ENCODE peak calls at places on chromosomes 3 and 15, in four cellular contexts. B is endothelial cell, N is bronchial epithelial cell, Q is HCT116. M is an unnamed sample.

GRCh38 chr3:197891-198491 is 1.4 kb downstream of the CHL1 start:
- DNase-seq in B (no peak), N (no peak), Q (no peak), M (no peak)

GRCh38 chr3:106120334-106120733 is 251.5 kb upstream of the CBLB start:
- DNase-seq in B (no peak), N (peak; percentile 58), Q (no peak), M (no peak)

GRCh38 chr3:196274585-196274984 is 12.9 kb downstream of the PCYT1A start:
- DNase-seq in B (no peak), N (peak; percentile 28), Q (no peak), M (peak; percentile 43)

GRCh38 chr15:101172421-101173097 is 79.3 kb downstream of the CHSY1 start:
- DNase-seq in B (no peak), N (no peak), Q (no peak), M (no peak)

GRCh38 chr3:32506466-32506865 is 3.8 kb upstream of the CMTM6 start:
- DNase-seq in B (no peak), N (no peak), Q (no peak), M (no peak)

GRCh38 chr3:120470870-120471269 is 20.1 kb upstream of the FSTL1 start:
- DNase-seq in B (no peak), N (peak; percentile 18), Q (no peak), M (no peak)

GRCh38 chr15:100794008-100794407 is 85.6 kb upstream of the ALDH1A3 start:
- DNase-seq in B (no peak), N (no peak), Q (no peak), M (no peak)

GRCh38 chr3:116057403-116058006 is 387.8 kb downstream of the LSAMP start:
- DNase-seq in B (no peak), N (no peak), Q (no peak), M (no peak)

GRCh38 chr3:117355566-117355965 is 646.0 kb downstream of the TUSC7 start:
- DNase-seq in B (peak; percentile 28), N (peak; percentile 14), Q (no peak), M (no peak)

GRCh38 chr3:67610458-67610857 is 44.0 kb downstream of the SUCLG2 start:
- DNase-seq in B (no peak), N (peak; percentile 73), Q (no peak), M (no peak)

GRCh38 chr3:127686512-127686894 is 13.8 kb downstream of the ABTB1 start:
- DNase-seq in B (no peak), N (no peak), Q (no peak), M (no peak)

GRCh38 chr15:69525543-69525942 is 72.9 kb downstream of the RPLP1 start:
- DNase-seq in B (no peak), N (no peak), Q (no peak), M (no peak)

GRCh38 chr3:183306798-183307671 is 54.0 kb downstream of the B3GNT5 start:
- DNase-seq in B (no peak), N (peak; percentile 81), Q (no peak), M (peak; percentile 23)

GRCh38 chr3:5330152-5330810 is 142.8 kb downstream of the EDEM1 start:
- DNase-seq in B (no peak), N (peak; percentile 97), Q (peak; percentile 82), M (no peak)

GRCh38 chr3:70703305-70704102 is 391.1 kb upstream of the MDFIC2 start:
- DNase-seq in B (no peak), N (peak; percentile 95), Q (no peak), M (no peak)

GRCh38 chr3:62161306-62161705 is 212.0 kb downstream of the FEZF2 start:
- DNase-seq in B (no peak), N (no peak), Q (no peak), M (no peak)

GRCh38 chr3:65146149-65146548 is 458.3 kb upstream of the ADAMTS9 start:
- DNase-seq in B (no peak), N (peak; percentile 87), Q (no peak), M (no peak)

GRCh38 chr15:81027200-81027599 is 26.5 kb downstream of the TLNRD1 start:
- DNase-seq in B (no peak), N (no peak), Q (no peak), M (no peak)

GRCh38 chr3:94159062-94159726 is 96.3 kb downstream of the NSUN3 start:
- DNase-seq in B (no peak), N (peak; percentile 81), Q (no peak), M (no peak)

GRCh38 chr15:79858469-79858868 is 38.3 kb downstream of the MTHFS start:
- DNase-seq in B (no peak), N (no peak), Q (no peak), M (no peak)

GRCh38 chr15:79849789-79850188 is 47.0 kb downstream of the MTHFS start:
- DNase-seq in B (peak; percentile 58), N (peak; percentile 22), Q (no peak), M (no peak)

DNA sequence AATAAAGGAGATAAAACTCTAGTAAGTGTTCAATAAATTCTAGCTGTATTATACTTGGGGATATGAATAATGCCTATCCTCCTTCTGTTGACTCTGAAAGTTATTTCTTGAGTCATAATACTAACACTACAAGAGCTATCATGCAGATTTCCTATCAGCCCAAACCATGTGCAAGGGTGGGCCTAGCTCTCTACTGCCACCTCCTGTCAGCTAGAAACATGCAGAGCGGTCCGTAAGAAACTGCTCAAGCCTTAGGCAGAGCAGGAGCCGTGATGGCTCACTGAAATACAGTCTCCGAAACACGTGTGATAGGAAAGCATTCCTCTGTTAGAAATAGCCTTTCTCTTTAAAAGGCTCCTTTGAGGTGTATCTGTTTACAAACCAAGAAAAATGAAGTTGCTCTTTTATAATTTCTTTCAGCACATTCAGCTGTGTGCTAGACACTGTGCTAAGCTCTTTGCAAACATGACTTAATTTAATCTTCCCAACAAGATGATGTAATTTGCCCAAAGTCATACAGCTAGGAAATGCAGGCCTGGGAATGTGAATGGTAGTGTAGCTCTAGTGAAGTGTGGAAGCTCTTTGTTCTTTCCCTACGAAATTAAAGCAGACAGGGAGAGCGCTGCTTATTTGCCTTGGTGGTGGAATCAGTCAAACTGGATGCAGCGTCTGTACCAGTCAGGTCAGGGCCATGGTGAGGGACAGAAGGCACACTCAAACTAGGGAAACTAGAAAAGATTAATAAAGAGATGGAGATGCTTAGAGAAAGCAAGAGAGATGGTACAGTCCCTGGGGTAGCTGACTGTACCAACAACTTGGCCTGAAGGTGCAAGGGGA is 43.1 kb downstream of the MTHFS start:
- DNase-seq in B (peak; percentile 69), N (peak; percentile 92), Q (peak; percentile 47), M (peak; percentile 33)
- TF ChIP-seq CTCF in B (peak; percentile 84), N (peak; percentile 92), Q (peak; percentile 98), M (peak; percentile 97)

DNA sequence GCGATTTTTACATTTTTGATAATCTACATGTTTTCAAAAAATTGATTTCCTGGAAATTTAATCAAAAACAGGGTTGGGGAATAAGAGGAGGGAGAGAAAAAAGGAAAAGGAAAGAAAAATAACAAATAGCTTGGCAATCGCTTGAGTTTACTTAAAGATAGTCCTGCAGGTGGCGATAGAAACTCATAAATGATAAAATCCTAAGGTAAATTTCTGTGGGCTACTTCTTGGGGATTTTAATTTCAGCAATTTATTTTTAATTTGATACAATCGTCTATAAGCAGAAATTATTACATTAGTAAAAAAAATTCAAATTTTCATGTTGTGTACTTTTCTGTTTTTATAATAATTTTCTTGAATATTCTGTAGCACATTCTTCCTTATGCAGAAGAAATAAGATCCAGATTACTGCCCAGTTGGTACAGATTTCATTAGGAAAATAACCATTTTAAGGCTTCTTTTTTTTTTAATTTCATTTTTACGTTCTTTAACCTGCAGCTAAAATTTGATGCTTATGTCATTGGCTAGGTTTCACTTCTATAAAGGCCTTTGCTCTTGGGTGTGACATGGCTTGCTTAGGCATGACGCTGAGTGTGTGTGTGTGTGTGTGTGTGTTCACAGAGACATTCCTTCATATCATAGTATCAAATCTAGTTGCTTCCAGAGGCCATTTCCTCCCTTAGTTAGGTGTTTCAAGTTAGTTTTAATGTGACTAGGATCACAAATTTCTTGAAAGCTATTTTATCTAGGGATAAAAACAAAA is 181.8 kb downstream of the MCTP2 start:
- DNase-seq in B (peak; percentile 16), N (peak; percentile 43), Q (peak; percentile 6), M (no peak)
- TF ChIP-seq CTCF in B (peak; percentile 60), N (peak; percentile 23), Q (peak; percentile 42), M (peak; percentile 56)

GRCh38 chr15:64137226-64137833 is 14.2 kb upstream of the SNX22 start:
- DNase-seq in B (no peak), N (no peak), Q (no peak), M (no peak)
- TF ChIP-seq CTCF in B (no peak), N (no peak), Q (no peak), M (no peak)

DNA sequence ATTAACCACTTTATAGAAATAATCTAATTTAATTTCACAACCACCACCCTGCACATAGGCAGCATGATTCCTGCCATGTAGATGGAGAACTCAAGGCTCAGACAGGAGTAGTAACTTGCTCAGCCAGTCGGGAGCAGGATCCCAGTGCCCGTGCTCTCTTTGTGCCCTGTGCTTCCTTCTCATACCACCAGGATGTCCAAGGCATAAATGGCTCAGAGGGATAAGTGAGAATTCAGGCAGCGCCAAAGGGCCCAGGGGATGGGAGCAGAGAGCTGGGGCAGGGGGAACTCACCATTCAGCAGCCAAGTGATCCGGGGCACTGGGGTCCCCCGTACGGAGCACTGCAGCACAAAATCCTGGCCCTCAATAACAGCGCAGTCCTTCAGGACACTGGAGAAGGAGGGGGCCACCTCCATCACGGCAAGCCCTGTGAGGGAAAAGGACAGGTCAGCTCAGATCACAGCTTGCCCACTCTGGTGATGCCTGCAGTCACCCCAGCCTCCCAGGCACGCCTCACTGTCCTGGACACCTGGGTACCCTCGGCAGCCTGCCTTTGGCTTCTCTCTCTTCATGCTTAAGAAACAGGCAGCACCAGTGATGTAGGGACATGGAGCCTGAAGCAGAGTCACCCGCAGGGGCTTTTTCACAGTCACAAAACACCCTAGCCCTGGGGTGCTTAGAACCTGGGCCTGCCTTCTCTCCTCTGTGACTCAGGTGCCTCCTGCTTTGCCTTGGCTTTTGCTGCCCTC is 141.0 kb upstream of the HACD2 start:
- DNase-seq in B (no peak), N (no peak), Q (no peak), M (no peak)
- TF ChIP-seq CTCF in B (peak; percentile 53), N (peak; percentile 3), Q (no peak), M (no peak)